ENCODE peak calls at places on chromosome 7, in ten cellular contexts. R, F, K, M, T, O, V, Z, H and W are unnamed samples.

GRCh38 chr7:42237891-42238531 is 1.0 kb upstream of the GLI3 start:
- DNase-seq in R (no peak), F (no peak), K (no peak), M (peak; percentile 83), T (no peak), O (no peak), V (peak; percentile 27), Z (peak; percentile 2), H (peak; percentile 75), W (peak; percentile 65)

GRCh38 chr7:12770227-12770975 is 83.0 kb downstream of the ARL4A start:
- DNase-seq in R (no peak), F (no peak), K (no peak), M (no peak), T (no peak), O (no peak), V (no peak), Z (peak; percentile 69), H (no peak), W (peak; percentile 79)

GRCh38 chr7:51374936-51375335 is 58.3 kb upstream of the COBL start:
- DNase-seq in R (no peak), F (no peak), K (no peak), M (no peak), T (no peak), O (no peak), V (peak; percentile 28), Z (no peak), H (no peak), W (no peak)

GRCh38 chr7:149790146-149790548 is 16.8 kb upstream of the ZNF467 start:
- DNase-seq in R (no peak), F (no peak), K (no peak), M (no peak), T (no peak), O (no peak), V (no peak), Z (peak; percentile 61), H (peak; percentile 63), W (peak; percentile 41)

GRCh38 chr7:132687981-132688383 is 111.7 kb upstream of the PLXNA4 start:
- DNase-seq in R (no peak), F (no peak), K (no peak), M (no peak), T (no peak), O (no peak), V (no peak), Z (no peak), H (no peak), W (no peak)

GRCh38 chr7:130037703-130038102 is 13.5 kb downstream of the ZC3HC1 start:
- DNase-seq in R (no peak), F (peak; percentile 17), K (no peak), M (peak; percentile 43), T (no peak), O (no peak), V (no peak), Z (peak; percentile 40), H (peak; percentile 20), W (no peak)

GRCh38 chr7:3149961-3150516 is 106.4 kb upstream of the CARD11 start:
- DNase-seq in R (no peak), F (no peak), K (no peak), M (no peak), T (no peak), O (no peak), V (no peak), Z (peak; percentile 74), H (no peak), W (no peak)

GRCh38 chr7:21059069-21059468 is 272.4 kb upstream of the SP8 start:
- DNase-seq in R (no peak), F (no peak), K (no peak), M (no peak), T (no peak), O (no peak), V (no peak), Z (no peak), H (no peak), W (no peak)

GRCh38 chr7:85384376-85384775 is 197.5 kb upstream of the SEMA3D start:
- DNase-seq in R (no peak), F (no peak), K (no peak), M (no peak), T (no peak), O (no peak), V (no peak), Z (no peak), H (no peak), W (no peak)

GRCh38 chr7:133344275-133344674 is 91.4 kb downstream of the EXOC4 start:
- DNase-seq in R (no peak), F (peak; percentile 19), K (no peak), M (peak; percentile 29), T (no peak), O (no peak), V (peak; percentile 15), Z (peak; percentile 51), H (no peak), W (peak; percentile 42)

GRCh38 chr7:84981038-84981601 is 205.7 kb downstream of the SEMA3D start:
- DNase-seq in R (no peak), F (no peak), K (no peak), M (no peak), T (no peak), O (no peak), V (no peak), Z (no peak), H (no peak), W (no peak)

GRCh38 chr7:135879238-135879637 is 97.9 kb downstream of the MTPN start:
- DNase-seq in R (no peak), F (no peak), K (no peak), M (peak; percentile 41), T (no peak), O (peak; percentile 13), V (peak; percentile 32), Z (peak; percentile 43), H (no peak), W (no peak)

GRCh38 chr7:121451367-121452073 is 55.4 kb upstream of the FAM3C start:
- DNase-seq in R (no peak), F (no peak), K (no peak), M (no peak), T (no peak), O (no peak), V (no peak), Z (no peak), H (no peak), W (no peak)

GRCh38 chr7:113622796-113623195 is 296.0 kb downstream of the PPP1R3A start:
- DNase-seq in R (no peak), F (no peak), K (no peak), M (peak; percentile 35), T (no peak), O (no peak), V (peak; percentile 87), Z (no peak), H (no peak), W (no peak)

GRCh38 chr7:70951271-70951962 is 180.5 kb upstream of the GALNT17 start:
- DNase-seq in R (no peak), F (no peak), K (no peak), M (no peak), T (no peak), O (no peak), V (no peak), Z (no peak), H (no peak), W (no peak)

GRCh38 chr7:52569151-52569550 is 466.3 kb upstream of the POM121L12 start:
- DNase-seq in R (no peak), F (no peak), K (no peak), M (no peak), T (no peak), O (no peak), V (no peak), Z (no peak), H (no peak), W (no peak)

GRCh38 chr7:151228024-151228866 is 1.2 kb upstream of the ABCF2 start:
- DNase-seq in R (no peak), F (no peak), K (no peak), M (no peak), T (no peak), O (no peak), V (no peak), Z (no peak), H (no peak), W (no peak)

GRCh38 chr7:12709731-12710502 is 22.5 kb downstream of the ARL4A start:
- DNase-seq in R (no peak), F (no peak), K (no peak), M (peak; percentile 31), T (no peak), O (peak; percentile 87), V (no peak), Z (no peak), H (no peak), W (no peak)